ENCODE peak calls at places on chromosomes 4 and X, in nine cellular contexts. A is anterior cingulate cortex, D is foreskin fibroblast, T is iPS DF 19.7, L is tibial artery, M is NCI-H1092, F is IMR-90, C is spleen, G is kidney tubule cell. N is an unnamed sample.

GRCh38 chrX:333611-334311 is 15.2 kb upstream of the GTPBP6 start:
- DNase-seq in C (peak), A (no peak), G (no peak), F (no peak), M (no peak), L (no peak), D (no peak), T (no peak), N (peak)

GRCh38 chrX:55490121-55490520 is 473 bp upstream of the USP51 start:
- DNase-seq in F (no peak), T (no peak), G (no peak), A (no peak), L (no peak), D (no peak), C (no peak), M (no peak), N (no peak)

GRCh38 chr4:7655549-7656243 is 221.0 kb upstream of the PSAPL1 start:
- DNase-seq in L (no peak), D (no peak), A (no peak), F (no peak), M (no peak), G (no peak), T (no peak), C (peak), N (no peak)

GRCh38 chr4:14078311-14078710 is 450.8 kb upstream of the BOD1L1 start:
- DNase-seq in A (no peak), L (no peak), D (no peak), C (no peak), G (peak), M (no peak), T (no peak), F (no peak), N (no peak)

GRCh38 chr4:146335763-146336412 is 121.5 kb downstream of the REELD1 start:
- DNase-seq in A (no peak), T (no peak), L (no peak), G (no peak), M (no peak), F (no peak), C (no peak), D (peak), N (no peak)

GRCh38 chr4:87896020-87896621 is 63.4 kb downstream of the MEPE start:
- DNase-seq in D (peak), G (peak), F (peak), L (peak), C (no peak), M (no peak), A (no peak), T (no peak), N (no peak)

GRCh38 chr4:39528056-39528465 is 822 bp upstream of the UGDH start:
- DNase-seq in A (no peak), F (peak), L (peak), T (no peak), D (no peak), G (no peak), M (no peak), C (no peak), N (peak)

GRCh38 chrX:87728459-87728858 is 210.9 kb downstream of the KLHL4 start:
- DNase-seq in D (no peak), F (no peak), C (no peak), L (no peak), M (no peak), A (no peak), T (no peak), G (no peak), N (no peak)

GRCh38 chr4:1722551-1723071 is 1.3 kb downstream of the TACC3 start:
- DNase-seq in C (peak), G (no peak), F (no peak), A (no peak), M (no peak), T (no peak), L (peak), D (peak), N (no peak)

GRCh38 chr4:105712766-105713165 is 4.2 kb downstream of the GSTCD start:
- DNase-seq in T (no peak), F (no peak), A (no peak), C (no peak), G (peak), D (peak), L (no peak), M (no peak), N (no peak)

GRCh38 chr4:99644453-99644852 is 13.2 kb downstream of the C4orf54 start:
- DNase-seq in G (no peak), T (no peak), A (no peak), L (no peak), D (no peak), C (no peak), F (no peak), M (no peak), N (no peak)

GRCh38 chr4:75662626-75663025 is 10.6 kb downstream of the G3BP2 start:
- DNase-seq in M (no peak), T (no peak), G (no peak), C (no peak), L (no peak), F (no peak), D (no peak), A (no peak), N (no peak)

GRCh38 chr4:133154725-133155124 is 5.6 kb downstream of the PCDH10 start:
- DNase-seq in L (no peak), G (peak), A (peak), C (no peak), F (peak), T (no peak), M (no peak), D (peak), N (no peak)

GRCh38 chr4:8297141-8297601 is 27.6 kb downstream of the HTRA3 start:
- DNase-seq in M (no peak), L (peak), D (no peak), T (no peak), F (no peak), A (no peak), G (no peak), C (no peak), N (peak)

GRCh38 chr4:21819086-21819485 is 129.5 kb downstream of the KCNIP4 start:
- DNase-seq in F (no peak), G (no peak), D (peak), A (no peak), C (no peak), M (no peak), L (no peak), T (no peak), N (no peak)

GRCh38 chrX:101383679-101384078 is 2.3 kb downstream of the BTK start:
- DNase-seq in D (no peak), T (no peak), L (no peak), F (no peak), G (no peak), C (no peak), M (no peak), A (no peak), N (no peak)

GRCh38 chr4:87530868-87531267 is 1.7 kb upstream of the SPARCL1 start:
- DNase-seq in G (no peak), C (no peak), D (peak), F (peak), T (no peak), L (peak), M (no peak), A (peak), N (peak)

GRCh38 chr4:76600447-76600846 is 165.4 kb downstream of the SHROOM3 start:
- DNase-seq in L (no peak), G (no peak), C (no peak), A (no peak), D (no peak), T (no peak), M (no peak), F (no peak), N (no peak)

GRCh38 chr4:152408514-152409327 is 127.2 kb downstream of the FBXW7 start:
- DNase-seq in G (peak), A (no peak), L (no peak), C (no peak), T (no peak), D (peak), M (peak), F (peak), N (no peak)

GRCh38 chrX:16643160-16643559 is 6.8 kb upstream of the S100G start:
- DNase-seq in G (no peak), C (no peak), A (no peak), L (no peak), F (peak), M (no peak), T (no peak), D (peak), N (no peak)

GRCh38 chrX:148930330-148930729 is 429.9 kb downstream of the AFF2 start:
- DNase-seq in G (no peak), L (no peak), M (no peak), A (no peak), F (no peak), C (no peak), D (no peak), T (no peak), N (no peak)

GRCh38 chr4:41256740-41257256 is at the start of gene UCHL1:
- DNase-seq in D (peak), G (peak), F (peak), L (no peak), T (peak), A (peak), C (no peak), M (peak), N (peak)

GRCh38 chr4:25823632-25824031 is 39.2 kb downstream of the SEL1L3 start:
- DNase-seq in G (no peak), M (no peak), F (no peak), D (no peak), T (no peak), C (no peak), L (no peak), A (no peak), N (no peak)

GRCh38 chrX:129634541-129634940 is 20.2 kb downstream of the APLN start:
- DNase-seq in A (peak), F (no peak), M (no peak), D (no peak), C (no peak), G (no peak), L (no peak), T (no peak), N (peak)

GRCh38 chr4:105551968-105552746 is at the start of gene ARHGEF38:
- DNase-seq in D (peak), A (no peak), M (no peak), C (no peak), G (peak), F (peak), L (no peak), T (no peak), N (no peak)

GRCh38 chr4:15376145-15376544 is 51.7 kb upstream of the C1QTNF7 start:
- DNase-seq in A (no peak), D (peak), F (no peak), M (no peak), C (no peak), G (no peak), L (no peak), T (no peak), N (no peak)

GRCh38 chrX:41909068-41909467 is 14.3 kb downstream of the CASK start:
- DNase-seq in L (no peak), T (no peak), A (no peak), G (no peak), C (no peak), D (no peak), F (no peak), M (no peak), N (no peak)

GRCh38 chrX:71870337-71871098 is 40.1 kb upstream of the NHSL2 start:
- DNase-seq in G (peak), A (no peak), T (peak), L (no peak), C (no peak), D (peak), F (no peak), M (peak), N (no peak)

GRCh38 chrX:2469196-2469685 is 31.5 kb downstream of the DHRSX start:
- DNase-seq in A (no peak), T (no peak), L (no peak), F (no peak), G (no peak), M (no peak), C (peak), D (no peak), N (no peak)

GRCh38 chrX:24981030-24981429 is 34.7 kb downstream of the ARX start:
- DNase-seq in F (no peak), T (no peak), C (no peak), D (no peak), M (no peak), A (no peak), L (no peak), G (peak), N (no peak)

GRCh38 chr4:108982786-108983185 is 219.9 kb upstream of the ETNPPL start:
- DNase-seq in A (no peak), C (no peak), M (no peak), G (no peak), T (no peak), D (peak), L (no peak), F (no peak), N (no peak)

GRCh38 chr4:39044947-39045734 is 12.9 kb upstream of the TMEM156 start:
- DNase-seq in A (no peak), F (no peak), M (no peak), L (no peak), T (no peak), C (peak), D (peak), G (peak), N (peak)

GRCh38 chr4:130636486-130636885 is 1540.5 kb downstream of the C4orf33 start:
- DNase-seq in T (no peak), A (no peak), D (no peak), L (no peak), G (no peak), F (no peak), C (no peak), M (no peak), N (no peak)

N was measured in sigmoid colon.